ENCODE peak calls at places on chromosomes 3 and 15, in four cellular contexts. K is AG04450, Y is fibroblast of mammary gland, D is psoas muscle. V is an unnamed sample.

GRCh38 chr15:90588427-90588826 is 58.7 kb downstream of the CRTC3 start:
- DNase-seq in K (peak; percentile 18), Y (peak; percentile 59), D (no peak), V (peak; percentile 32)

GRCh38 chr3:69353492-69353891 is 32.4 kb downstream of the FRMD4B start:
- DNase-seq in K (no peak), Y (no peak), D (no peak), V (no peak)

GRCh38 chr3:61420136-61420759 is 141.1 kb upstream of the PTPRG start:
- DNase-seq in K (no peak), Y (no peak), D (no peak), V (no peak)

GRCh38 chr3:158768361-158768787 is 33.5 kb upstream of the MFSD1 start:
- DNase-seq in K (peak; percentile 49), Y (peak; percentile 70), D (peak; percentile 76), V (peak; percentile 76)

GRCh38 chr15:35444557-35445204 is 101.3 kb downstream of the DPH6 start:
- DNase-seq in K (no peak), Y (peak; percentile 72), D (no peak), V (peak; percentile 80)

GRCh38 chr3:72143322-72143721 is 358.4 kb upstream of the PROK2 start:
- DNase-seq in K (no peak), Y (peak; percentile 98), D (no peak), V (peak; percentile 26)

GRCh38 chr3:59515936-59516335 is 466.1 kb upstream of the CFAP20DC start:
- DNase-seq in K (no peak), Y (no peak), D (no peak), V (no peak)

GRCh38 chr3:192422321-192422997 is 304.9 kb downstream of the FGF12 start:
- DNase-seq in K (no peak), Y (peak; percentile 35), D (no peak), V (peak; percentile 28)

GRCh38 chr15:68969298-68969697 is 39.0 kb downstream of the SPESP1 start:
- DNase-seq in K (no peak), Y (no peak), D (no peak), V (no peak)

GRCh38 chr3:5226783-5227182 is 39.3 kb downstream of the EDEM1 start:
- DNase-seq in K (no peak), Y (peak; percentile 44), D (no peak), V (peak; percentile 64)

GRCh38 chr15:59611277-59612260 is at the start of gene GCNT3:
- DNase-seq in K (no peak), Y (peak; percentile 61), D (no peak), V (peak; percentile 65)

GRCh38 chr3:72776-73175 is 123.8 kb upstream of the CHL1 start:
- DNase-seq in K (no peak), Y (peak; percentile 40), D (no peak), V (peak; percentile 4)

GRCh38 chr3:159664011-159664410 is 324.6 kb upstream of the IL12A start:
- DNase-seq in K (no peak), Y (no peak), D (no peak), V (no peak)

GRCh38 chr3:25831578-25831977 is 41.7 kb downstream of the OXSM start:
- DNase-seq in K (no peak), Y (peak; percentile 47), D (no peak), V (peak; percentile 75)

GRCh38 chr3:113242091-113242581 is 30.8 kb downstream of the BOC start:
- DNase-seq in K (no peak), Y (peak; percentile 69), D (no peak), V (no peak)

GRCh38 chr15:100350434-100351226 is 8.9 kb upstream of the ADAMTS17 start:
- DNase-seq in K (no peak), Y (peak; percentile 88), D (no peak), V (peak; percentile 81)

GRCh38 chr15:73573572-73573971 is 59.6 kb downstream of the NPTN start:
- DNase-seq in K (peak; percentile 82), Y (peak; percentile 84), D (no peak), V (peak; percentile 88)

GRCh38 chr3:4976109-4976508 is 3.1 kb upstream of the BHLHE40 start:
- DNase-seq in K (no peak), Y (peak; percentile 81), D (peak; percentile 67), V (peak; percentile 83)

GRCh38 chr15:78012643-78013077 is 64.9 kb downstream of the TBC1D2B start:
- DNase-seq in K (no peak), Y (no peak), D (no peak), V (peak; percentile 44)

GRCh38 chr15:61083781-61084134 is 145.3 kb downstream of the RORA start:
- DNase-seq in K (no peak), Y (no peak), D (no peak), V (no peak)

GRCh38 chr15:66524801-66525200 is 19.7 kb downstream of the ZWILCH start:
- DNase-seq in K (no peak), Y (no peak), D (no peak), V (no peak)

GRCh38 chr15:65189102-65189740 is 4.1 kb upstream of the CLPX start:
- DNase-seq in K (no peak), Y (peak; percentile 69), D (no peak), V (peak; percentile 79)

GRCh38 chr3:121496841-121497240 is 48.9 kb downstream of the POLQ start:
- DNase-seq in K (no peak), Y (no peak), D (no peak), V (no peak)

GRCh38 chr15:62087671-62088360 is 21.0 kb downstream of the C2CD4A start:
- DNase-seq in K (no peak), Y (peak; percentile 67), D (no peak), V (peak; percentile 63)

GRCh38 chr3:53544357-53544756 is 49.9 kb downstream of the CACNA1D start:
- DNase-seq in K (no peak), Y (peak; percentile 8), D (no peak), V (peak; percentile 7)

GRCh38 chr3:7447197-7447769 is 586.4 kb downstream of the GRM7 start:
- DNase-seq in K (no peak), Y (no peak), D (no peak), V (no peak)

GRCh38 chr15:67433495-67434099 is 87.3 kb upstream of the C15orf61 start:
- DNase-seq in K (peak; percentile 16), Y (peak; percentile 69), D (peak; percentile 25), V (peak; percentile 79)

GRCh38 chr3:27813255-27813654 is 91.1 kb upstream of the EOMES start:
- DNase-seq in K (no peak), Y (no peak), D (no peak), V (no peak)

GRCh38 chr3:127881586-127881985 is 33.4 kb upstream of the KBTBD12 start:
- DNase-seq in K (no peak), Y (no peak), D (no peak), V (no peak)

GRCh38 chr15:100264994-100265640 is 76.7 kb downstream of the ADAMTS17 start:
- DNase-seq in K (no peak), Y (no peak), D (no peak), V (no peak)

DNA sequence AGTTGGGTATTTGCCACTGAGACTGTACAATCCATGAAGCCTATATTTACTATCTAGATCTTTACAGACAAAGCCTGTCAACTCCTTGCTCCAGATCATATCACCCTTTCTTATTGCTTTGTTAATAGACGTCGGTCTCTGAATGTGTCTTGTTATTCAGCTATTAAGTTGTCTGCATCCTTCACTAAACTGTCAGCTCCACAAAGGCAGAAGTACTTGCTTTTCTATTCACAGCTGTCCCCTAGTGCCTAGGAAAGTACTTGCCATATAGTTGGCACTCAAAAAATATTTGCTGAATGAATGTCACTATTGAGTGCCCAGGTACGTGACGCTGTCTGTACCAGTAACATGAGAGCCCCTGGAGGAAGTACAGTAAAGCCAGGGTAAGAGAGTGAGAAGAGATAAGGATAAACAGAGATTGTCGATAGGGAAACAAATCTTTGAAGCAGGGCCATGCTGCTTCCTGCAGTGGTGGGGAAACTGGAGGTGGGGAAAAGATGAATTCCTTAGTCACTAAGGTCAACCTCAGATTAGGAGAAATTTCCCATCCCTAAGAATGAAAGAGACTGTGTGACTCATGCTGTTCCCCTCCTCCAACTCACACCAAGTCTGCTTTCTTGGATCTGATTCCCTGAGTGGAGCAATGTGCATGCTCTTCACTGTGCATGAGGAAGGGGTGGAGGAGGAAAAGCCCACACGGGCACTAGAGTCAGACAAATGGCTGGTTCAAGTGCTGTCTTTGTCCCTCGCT is 36.3 kb downstream of the PRICKLE2 start:
- DNase-seq in K (peak; percentile 72), Y (peak; percentile 96), D (no peak), V (peak; percentile 80)
- H3K4me3 ChIP-seq in K (no peak overlapping the region), Y (no peak overlapping the region), D (no peak overlapping the region), V (no peak overlapping the region)

DNA sequence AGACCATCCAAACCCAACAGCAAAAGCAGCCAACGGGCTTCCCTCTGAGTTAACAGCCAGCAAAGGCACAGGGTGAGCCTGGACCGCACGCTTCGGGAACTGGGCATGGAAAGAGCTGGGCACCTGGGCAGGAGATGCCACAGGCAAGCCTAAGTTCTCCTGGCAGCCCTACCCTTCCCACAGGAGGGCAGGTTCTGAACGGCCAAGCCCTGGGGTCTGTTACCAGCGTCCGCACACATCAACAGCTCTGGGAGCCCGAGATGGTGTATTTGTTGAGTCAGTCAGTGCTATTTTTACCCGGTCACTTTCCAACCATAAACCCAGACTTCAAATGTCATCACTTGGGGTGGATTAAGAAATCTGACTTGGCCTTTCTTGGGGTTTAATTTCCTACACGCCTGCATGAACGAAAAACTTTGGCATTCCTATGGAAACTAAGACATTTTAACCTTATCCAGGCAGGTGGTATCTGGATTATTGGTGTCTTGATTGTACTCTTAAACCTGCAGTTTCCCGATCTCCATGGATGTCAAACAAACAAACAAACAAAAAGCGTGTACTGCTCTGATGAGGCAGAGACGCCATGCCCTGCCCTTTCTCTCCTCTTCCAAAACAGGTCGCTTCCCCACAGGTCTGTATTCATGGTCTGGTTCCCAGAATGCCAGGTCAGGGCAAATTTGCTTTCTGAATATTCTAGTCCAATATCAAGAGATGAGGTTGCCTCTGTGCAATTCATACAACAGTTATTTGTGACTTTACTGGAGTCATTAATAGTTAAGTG is 99.7 kb downstream of the XXYLT1 start:
- DNase-seq in K (no peak), Y (no peak), D (no peak), V (peak; percentile 34)
- TF ChIP-seq CTCF in K (no peak), Y (no peak), D (no peak), V (no peak)

DNA sequence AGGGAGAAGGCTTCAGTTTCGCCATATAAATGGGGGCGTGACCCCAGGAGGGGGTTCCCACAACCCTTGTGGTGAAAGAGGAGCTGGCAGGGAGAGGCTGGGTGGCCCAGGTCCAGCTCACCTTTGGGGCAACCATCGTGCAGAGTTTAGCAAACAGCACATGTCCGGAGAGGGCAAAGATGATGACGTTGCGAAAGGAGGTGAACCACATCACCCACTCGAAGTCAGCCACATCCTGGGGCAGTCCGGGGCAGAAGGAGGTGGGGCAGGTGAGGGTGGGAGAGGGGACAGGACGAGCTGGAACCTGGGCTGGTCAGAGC is 3.7 kb downstream of the HHATL start:
- DNase-seq in K (no peak), Y (no peak), D (no peak), V (no peak)
- H3K4me3 ChIP-seq in K (no peak overlapping the region), Y (no peak overlapping the region), D (peak overlapping the region; percentile 36), V (no peak overlapping the region)

GRCh38 chr3:193826126-193826795 is 233.3 kb downstream of the OPA1 start:
- DNase-seq in K (peak; percentile 8), Y (peak; percentile 80), D (peak; percentile 33), V (peak; percentile 56)
- TF ChIP-seq CTCF in K (peak; percentile 8), Y (peak; percentile 13), D (no peak), V (no peak)

V was measured in choroid plexus epithelial cell.